ENCODE peak calls at places on chromosomes 3 and 15, in eight cellular contexts. Y is tibial artery; F is left colon; K is stimulated activated CD4-positive, alpha-beta T cell treated with anti-CD3 and anti-CD28 coated beads, TNF-alpha, amount 100 ng/mL, for 4 hours; H is cortex of kidney; C is ELR; M is activated T-cell treated with anti-CD3 and anti-CD28 coated beads, Interleukin-2, amount 50 U/mL, for 1 hour; I is central memory CD4-positive, alpha-beta T cell. T is an unnamed sample.

GRCh38 chr3:82055792-82056191 is 294.3 kb upstream of the GBE1 start:
- DNase-seq in Y (no peak), F (no peak), K (no peak), H (no peak), C (peak), M (no peak), I (no peak), T (no peak)

GRCh38 chr3:61449327-61450040 is 111.9 kb upstream of the PTPRG start:
- DNase-seq in Y (no peak), F (peak), K (no peak), H (no peak), C (no peak), M (no peak), I (no peak), T (no peak)

GRCh38 chr15:71651750-71652186 is 158.6 kb upstream of the NR2E3 start:
- DNase-seq in Y (no peak), F (no peak), K (no peak), H (no peak), C (peak), M (no peak), I (no peak), T (no peak)

GRCh38 chr3:141294848-141295247 is 63.2 kb downstream of the PXYLP1 start:
- DNase-seq in Y (no peak), F (no peak), K (no peak), H (no peak), C (peak), M (no peak), I (no peak), T (no peak)

GRCh38 chr3:44833394-44833793 is 28.3 kb upstream of the TMEM42 start:
- DNase-seq in Y (no peak), F (no peak), K (no peak), H (no peak), C (no peak), M (no peak), I (no peak), T (no peak)

GRCh38 chr3:100779475-100779874 is 70.2 kb downstream of the TFG start:
- DNase-seq in Y (no peak), F (no peak), K (no peak), H (no peak), C (no peak), M (no peak), I (no peak), T (no peak)

GRCh38 chr3:10558726-10559125 is 53.3 kb upstream of the ATP2B2 start:
- DNase-seq in Y (no peak), F (no peak), K (no peak), H (no peak), C (no peak), M (no peak), I (no peak), T (no peak)

GRCh38 chr15:56337084-56337725 is 28.0 kb upstream of the TEX9 start:
- DNase-seq in Y (no peak), F (no peak), K (no peak), H (no peak), C (no peak), M (no peak), I (no peak), T (no peak)

GRCh38 chr3:11850003-11850402 is 3.3 kb upstream of the TAMM41 start:
- DNase-seq in Y (no peak), F (no peak), K (no peak), H (no peak), C (no peak), M (no peak), I (no peak), T (no peak)

GRCh38 chr3:5644773-5645172 is 457.3 kb downstream of the EDEM1 start:
- DNase-seq in Y (no peak), F (no peak), K (no peak), H (no peak), C (no peak), M (no peak), I (no peak), T (no peak)

T was measured in activated B cell treated with CpG ODN at 0.5 μM for 24 hours.